ENCODE peak calls at places on chromosomes 5 and 9, in eight cellular contexts. F is tibial nerve, H is A549, W is ovary, X is transverse colon, O is suprapubic skin, E is sigmoid colon, L is SK-N-SH. G is an unnamed sample. For H3K4me1, the result is how much of the 10 kb centered on the place peaks cover.

GRCh38 chr5:58902765-58903164 is 319.9 kb downstream of the RAB3C start:
- DNase-seq in H (peak), X (no peak), O (no peak), W (no peak), F (no peak), E (no peak), L (no peak), G (peak)

GRCh38 chr5:154734670-154735248 is 20.4 kb upstream of the LARP1 start:
- DNase-seq in E (no peak), W (no peak), X (no peak), O (no peak), L (no peak), F (no peak), H (no peak), G (no peak)

GRCh38 chr5:173793677-173794570 is 94.2 kb upstream of the CPEB4 start:
- DNase-seq in L (no peak), H (no peak), W (no peak), F (no peak), E (no peak), O (no peak), X (peak), G (no peak)

GRCh38 chr9:98094316-98094715 is 24.7 kb downstream of the TRIM14 start:
- DNase-seq in O (peak), E (no peak), H (no peak), W (no peak), L (no peak), F (no peak), X (peak), G (no peak)

GRCh38 chr9:121508415-121508814 is 8.8 kb upstream of the GGTA1 start:
- DNase-seq in F (no peak), O (no peak), W (no peak), E (no peak), X (no peak), H (no peak), L (no peak), G (no peak)

GRCh38 chr5:61371474-61371873 is 39.4 kb downstream of the ZSWIM6 start:
- DNase-seq in F (no peak), W (no peak), O (no peak), E (no peak), X (no peak), L (no peak), H (no peak), G (no peak)

GRCh38 chr5:120164037-120164436 is 300.1 kb upstream of the PRR16 start:
- DNase-seq in L (peak), H (no peak), X (no peak), F (no peak), O (no peak), W (no peak), E (no peak), G (no peak)

GRCh38 chr9:19894975-19895374 is 106.1 kb upstream of the SLC24A2 start:
- DNase-seq in F (no peak), O (no peak), L (no peak), H (no peak), E (no peak), W (no peak), X (no peak), G (no peak)

GRCh38 chr5:133873936-133874585 is 94.4 kb downstream of the C5orf15 start:
- DNase-seq in X (no peak), W (no peak), O (no peak), H (no peak), E (no peak), L (no peak), F (no peak), G (no peak)

GRCh38 chr9:74277532-74277931 is 219.6 kb upstream of the RORB start:
- DNase-seq in F (no peak), E (no peak), L (no peak), O (no peak), W (no peak), H (no peak), X (no peak), G (no peak)

GRCh38 chr5:43661102-43661501 is 58.1 kb downstream of the NNT start:
- DNase-seq in O (no peak), X (no peak), H (peak), W (peak), L (peak), E (no peak), F (no peak), G (no peak)

GRCh38 chr5:56534102-56534501 is 281.2 kb upstream of the MAP3K1 start:
- DNase-seq in X (no peak), O (no peak), E (no peak), F (no peak), H (peak), L (no peak), W (no peak), G (no peak)

GRCh38 chr9:91948423-91949292 is 1.4 kb downstream of the ROR2 start:
- DNase-seq in E (peak), W (peak), F (no peak), X (peak), L (peak), O (peak), H (peak), G (no peak)

GRCh38 chr9:91946825-91947224 is 3.2 kb downstream of the ROR2 start:
- DNase-seq in L (no peak), F (no peak), O (no peak), W (no peak), E (no peak), X (no peak), H (no peak), G (no peak)

GRCh38 chr9:91949946-91950664 is at the start of gene ROR2:
- DNase-seq in H (peak), F (no peak), E (peak), L (peak), W (peak), O (peak), X (peak), G (no peak)

GRCh38 chr9:91948061-91948422 is 2.0 kb downstream of the ROR2 start:
- DNase-seq in O (no peak), X (no peak), H (no peak), E (peak), L (peak), W (no peak), F (no peak), G (no peak)

GRCh38 chr9:91949293-91949945 is 609 bp downstream of the ROR2 start:
- DNase-seq in H (peak), X (no peak), O (no peak), W (peak), L (peak), F (no peak), E (peak), G (no peak)
- H3K4me3 ChIP-seq in H (peak), X (peak), O (peak), W (peak), L (peak), F (peak), E (peak), G (peak)

GRCh38 chr9:38026021-38026809 is 42.8 kb downstream of the SHB start:
- DNase-seq in F (no peak), L (peak), O (no peak), E (peak), H (peak), X (no peak), W (peak), G (no peak)
- TF ChIP-seq EP300 in F (peak), L (no peak), O (no peak), E (no peak), H (no peak), X (no peak), W (no peak), G (no peak)

GRCh38 chr9:104773118-104773517 is 9.2 kb downstream of the NIPSNAP3B start:
- DNase-seq in W (no peak), F (no peak), H (no peak), E (no peak), X (no peak), L (no peak), O (no peak), G (no peak)

GRCh38 chr9:104767507-104767906 is 3.6 kb downstream of the NIPSNAP3B start:
- DNase-seq in W (no peak), O (no peak), L (no peak), H (no peak), F (no peak), E (no peak), X (no peak), G (no peak)

GRCh38 chr9:104766025-104766424 is 2.1 kb downstream of the NIPSNAP3B start:
- DNase-seq in H (no peak), F (no peak), E (no peak), L (no peak), W (no peak), X (no peak), O (no peak), G (no peak)

GRCh38 chr9:104772707-104773106 is 8.8 kb downstream of the NIPSNAP3B start:
- DNase-seq in L (no peak), X (no peak), O (no peak), H (no peak), F (no peak), W (no peak), E (no peak), G (no peak)

GRCh38 chr9:104769655-104770054 is 5.7 kb downstream of the NIPSNAP3B start:
- DNase-seq in O (no peak), E (no peak), H (no peak), W (no peak), X (no peak), L (no peak), F (no peak), G (no peak)
- H3K4me1 ChIP-seq in O (under half), E (under half), H (under half), W (under half), X (under half), L (under half), F (under half), G (under half)

GRCh38 chr9:108609895-108610253 is 245.9 kb downstream of the ACTL7B start:
- DNase-seq in L (no peak), F (no peak), E (no peak), W (no peak), H (no peak), X (no peak), O (no peak), G (no peak)

GRCh38 chr9:108609227-108609894 is 246.4 kb downstream of the ACTL7B start:
- DNase-seq in F (no peak), L (no peak), E (no peak), X (no peak), H (no peak), W (no peak), O (no peak), G (no peak)

GRCh38 chr9:108606408-108606807 is 249.4 kb downstream of the ACTL7B start:
- DNase-seq in W (no peak), O (no peak), L (no peak), X (no peak), E (no peak), F (no peak), H (peak), G (no peak)

GRCh38 chr9:108603141-108603540 is 252.6 kb downstream of the ACTL7B start:
- DNase-seq in X (no peak), F (no peak), H (no peak), L (no peak), E (no peak), O (peak), W (no peak), G (no peak)

GRCh38 chr9:108607607-108608006 is 248.2 kb downstream of the ACTL7B start:
- DNase-seq in E (no peak), X (no peak), H (no peak), W (no peak), O (no peak), F (no peak), L (no peak), G (no peak)
- H3K4me3 ChIP-seq in E (no peak), X (no peak), H (no peak), W (no peak), O (no peak), F (no peak), L (no peak), G (no peak)

GRCh38 chr9:137294684-137295312 is 7.3 kb downstream of the NRARP start:
- DNase-seq in W (peak), X (peak), F (no peak), H (no peak), E (no peak), L (peak), O (no peak), G (no peak)

GRCh38 chr9:137296214-137297059 is 5.6 kb downstream of the NRARP start:
- DNase-seq in O (no peak), W (peak), X (peak), L (peak), E (no peak), H (peak), F (no peak), G (no peak)

GRCh38 chr9:137297060-137297664 is 4.9 kb downstream of the NRARP start:
- DNase-seq in F (no peak), L (no peak), H (no peak), W (peak), X (peak), O (no peak), E (no peak), G (no peak)

GRCh38 chr9:137294091-137294683 is 7.9 kb downstream of the NRARP start:
- DNase-seq in L (peak), E (no peak), X (no peak), F (no peak), O (no peak), H (peak), W (peak), G (no peak)

DNA sequence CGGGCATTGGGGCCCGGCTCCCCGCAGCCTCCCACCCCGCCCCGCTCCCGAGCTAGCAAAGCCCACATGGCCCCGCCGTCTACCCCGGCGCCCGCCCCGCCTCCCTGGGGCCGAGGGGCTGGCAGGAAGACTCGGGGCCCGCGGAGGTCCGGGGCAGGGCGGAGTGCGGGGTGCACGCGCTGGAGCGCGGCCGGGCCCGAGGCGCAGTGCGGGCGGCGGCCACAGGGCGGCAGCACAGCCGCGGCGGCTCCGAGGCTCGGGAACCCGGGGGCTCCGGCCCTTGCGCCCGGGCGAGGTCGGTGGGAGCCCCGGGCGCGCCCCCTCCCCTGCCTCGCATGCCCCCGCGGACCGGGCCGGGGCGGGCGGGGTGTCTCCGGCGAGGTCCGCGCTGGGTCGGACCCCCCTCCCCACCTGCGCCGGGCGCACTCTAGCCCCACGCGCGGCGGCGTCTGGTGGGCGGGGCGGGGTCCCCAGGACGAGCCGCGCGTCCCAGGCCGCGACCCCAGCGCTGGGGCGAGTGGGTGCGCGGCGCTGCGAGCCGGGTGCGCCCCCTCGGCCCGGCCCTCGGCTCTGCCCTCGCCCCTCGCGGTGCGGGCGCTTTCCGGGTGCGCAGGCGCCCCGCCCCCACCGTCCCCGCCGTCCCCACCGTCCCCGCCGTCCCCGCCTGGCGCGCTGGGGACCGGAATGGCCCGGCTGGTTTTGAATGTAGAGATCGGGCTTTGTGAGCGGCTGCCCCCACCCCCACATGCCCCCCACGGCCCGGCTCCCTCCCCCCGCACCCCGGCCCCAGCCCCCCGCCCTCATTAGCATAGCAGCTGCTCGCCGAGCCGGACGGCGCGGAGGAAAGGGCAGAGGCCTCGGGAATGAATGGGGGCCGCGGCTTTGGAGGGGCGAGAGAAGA is 6.5 kb downstream of the NRARP start:
- DNase-seq in H (no peak), O (no peak), L (peak), E (no peak), X (peak), W (peak), F (no peak), G (no peak)
- TF ChIP-seq EP300 in H (no peak), O (no peak), L (no peak), E (no peak), X (no peak), W (no peak), F (no peak), G (no peak)

GRCh38 chr9:29312327-29312726 is 1739.0 kb upstream of the C9orf72 start:
- DNase-seq in O (no peak), E (no peak), H (no peak), F (no peak), L (no peak), W (no peak), X (no peak), G (no peak)
- H3K4me1 ChIP-seq in O (under half), E (under half), H (under half), F (under half), L (under half), W (under half), X (under half), G (under half)

GRCh38 chr9:237141-237857 is 22.6 kb downstream of the DOCK8 start:
- DNase-seq in F (no peak), O (no peak), H (no peak), E (no peak), L (no peak), W (no peak), X (no peak), G (no peak)

GRCh38 chr9:242461-243080 is 27.9 kb downstream of the DOCK8 start:
- DNase-seq in X (no peak), F (no peak), E (no peak), O (no peak), W (no peak), L (no peak), H (no peak), G (no peak)

DNA sequence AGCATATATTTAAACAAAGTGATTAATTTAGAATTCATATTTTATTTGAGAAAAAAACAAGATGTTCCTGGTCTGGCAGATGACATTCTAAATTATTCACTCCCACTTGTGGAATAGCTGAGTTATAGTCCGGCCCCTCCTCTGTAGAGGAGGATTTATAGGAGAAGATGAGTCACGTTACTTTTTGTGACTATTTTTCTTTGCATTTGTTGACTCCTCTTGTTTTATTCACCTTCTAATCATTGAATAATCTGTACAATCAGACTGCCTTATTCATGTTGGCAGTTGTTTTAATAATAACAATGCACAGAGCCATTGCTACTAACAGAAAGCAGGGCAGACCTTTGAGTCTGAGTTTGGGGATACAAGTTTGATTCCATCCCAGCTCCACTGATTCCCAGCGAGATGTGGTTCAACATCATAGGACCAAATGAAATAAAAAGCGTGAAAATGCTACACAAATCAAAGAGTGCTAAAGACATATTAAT is 23.2 kb downstream of the DOCK8 start:
- DNase-seq in W (no peak), H (no peak), O (no peak), X (no peak), E (no peak), F (no peak), L (no peak), G (no peak)
- H3K4me3 ChIP-seq in W (no peak), H (no peak), O (no peak), X (no peak), E (no peak), F (no peak), L (no peak), G (no peak)

GRCh38 chr5:125190232-125191051 is 444.0 kb upstream of the ZNF608 start:
- DNase-seq in X (no peak), F (no peak), E (no peak), O (no peak), W (no peak), L (peak), H (no peak), G (no peak)
- TF ChIP-seq EP300 in X (no peak), F (no peak), E (no peak), O (no peak), W (no peak), L (peak), H (no peak), G (no peak)

G was measured in esophagus muscularis mucosa.